ENCODE peak calls at places on chromosomes 3 and 15, in five cellular contexts. O is lower leg skin, T is bronchial epithelial cell, I is mesothelial cell of epicardium, P is body of pancreas. B is an unnamed sample.

GRCh38 chr15:83571820-83572707 is 81.9 kb upstream of the ADAMTSL3 start:
- DNase-seq in O (no peak), T (peak), I (no peak), P (no peak), B (no peak)

GRCh38 chr15:42184736-42185135 is 23.4 kb downstream of the VPS39 start:
- DNase-seq in O (no peak), T (no peak), I (no peak), P (no peak), B (no peak)

GRCh38 chr3:57094011-57094535 is 33.6 kb downstream of the SPATA12 start:
- DNase-seq in O (no peak), T (no peak), I (no peak), P (no peak), B (no peak)

GRCh38 chr3:160474416-160474838 is 24.8 kb upstream of the TRIM59 start:
- DNase-seq in O (no peak), T (no peak), I (no peak), P (no peak), B (no peak)

GRCh38 chr3:177211503-177212277 is 14.4 kb upstream of the TBL1XR1 start:
- DNase-seq in O (no peak), T (peak), I (no peak), P (peak), B (no peak)

GRCh38 chr3:133441867-133442270 is 42.0 kb downstream of the BFSP2 start:
- DNase-seq in O (no peak), T (no peak), I (no peak), P (no peak), B (no peak)

GRCh38 chr15:58472821-58473581 is 41.2 kb downstream of the LIPC start:
- DNase-seq in O (no peak), T (peak), I (no peak), P (no peak), B (no peak)

GRCh38 chr3:41328916-41329315 is 129.6 kb downstream of the CTNNB1 start:
- DNase-seq in O (no peak), T (no peak), I (no peak), P (no peak), B (no peak)

GRCh38 chr15:59292393-59292792 is 80.3 kb downstream of the MYO1E start:
- DNase-seq in O (no peak), T (no peak), I (no peak), P (peak), B (no peak)

GRCh38 chr15:97648728-97649127 is 311.8 kb upstream of the ARRDC4 start:
- DNase-seq in O (no peak), T (no peak), I (no peak), P (no peak), B (no peak)

GRCh38 chr3:182909318-182910040 is 70.9 kb downstream of the DCUN1D1 start:
- DNase-seq in O (no peak), T (peak), I (no peak), P (no peak), B (no peak)

GRCh38 chr3:139934557-139935070 is 371 bp upstream of the CLSTN2 start:
- DNase-seq in O (no peak), T (peak), I (no peak), P (peak), B (no peak)

GRCh38 chr3:107124885-107125284 is 252.4 kb upstream of the CCDC54 start:
- DNase-seq in O (no peak), T (peak), I (no peak), P (no peak), B (no peak)

GRCh38 chr15:70195808-70196304 is 98.1 kb upstream of the TLE3 start:
- DNase-seq in O (peak), T (peak), I (no peak), P (peak), B (no peak)

GRCh38 chr3:104316118-104316517 is 1050.6 kb upstream of the ALCAM start:
- DNase-seq in O (no peak), T (peak), I (no peak), P (no peak), B (no peak)

GRCh38 chr15:75731248-75732100 is 18.8 kb upstream of the CSPG4 start:
- DNase-seq in O (no peak), T (no peak), I (no peak), P (no peak), B (no peak)

GRCh38 chr3:63230146-63230545 is 48.0 kb upstream of the SYNPR start:
- DNase-seq in O (no peak), T (no peak), I (no peak), P (no peak), B (no peak)

GRCh38 chr3:20975221-20975620 is 775.8 kb downstream of the ZNF385D start:
- DNase-seq in O (no peak), T (no peak), I (no peak), P (no peak), B (no peak)

GRCh38 chr3:45597166-45597565 is 2.6 kb downstream of the LIMD1 start:
- DNase-seq in O (no peak), T (no peak), I (no peak), P (peak), B (no peak)

GRCh38 chr3:49469037-49469875 is 811 bp upstream of the DAG1 start:
- DNase-seq in O (peak), T (peak), I (peak), P (peak), B (no peak)

GRCh38 chr15:90231028-90232017 is 2.4 kb downstream of the CIB1 start:
- DNase-seq in O (no peak), T (peak), I (no peak), P (peak), B (peak)

GRCh38 chr3:85567074-85567676 is 608.4 kb downstream of the CADM2 start:
- DNase-seq in O (no peak), T (peak), I (no peak), P (peak), B (no peak)

GRCh38 chr15:88954431-88955277 is 41.5 kb upstream of the MFGE8 start:
- DNase-seq in O (no peak), T (no peak), I (no peak), P (no peak), B (no peak)

GRCh38 chr3:94423566-94423965 is 360.7 kb downstream of the NSUN3 start:
- DNase-seq in O (no peak), T (no peak), I (no peak), P (no peak), B (no peak)

GRCh38 chr3:120492103-120492502 is 41.3 kb upstream of the FSTL1 start:
- DNase-seq in O (no peak), T (no peak), I (no peak), P (no peak), B (no peak)

GRCh38 chr15:55993804-55994539 is 560 bp upstream of the NEDD4 start:
- DNase-seq in O (no peak), T (peak), I (no peak), P (no peak), B (no peak)
- TF ChIP-seq CTCF in O (no peak), T (peak), I (no peak), P (no peak), B (no peak)

DNA sequence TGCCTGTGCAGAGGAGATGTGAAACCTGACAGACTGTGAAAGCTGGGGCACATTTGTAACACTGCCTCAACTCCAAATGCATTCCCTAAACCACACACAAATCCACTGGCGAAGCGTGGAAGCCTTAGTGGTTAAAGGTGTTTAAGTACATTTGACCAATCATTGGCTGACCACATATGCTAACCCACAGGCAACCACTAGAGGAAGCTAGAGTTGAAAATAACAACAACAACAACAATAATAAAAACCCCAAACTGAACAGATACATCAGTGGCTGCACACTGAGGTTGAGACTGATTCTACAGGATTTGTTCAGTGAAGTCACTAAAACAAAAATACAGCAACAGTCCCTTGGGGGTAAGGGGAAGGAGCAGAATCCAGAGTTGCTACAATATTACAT is 129.7 kb downstream of the TJP1 start:
- DNase-seq in O (no peak), T (no peak), I (no peak), P (no peak), B (no peak)
- TF ChIP-seq CTCF in O (no peak), T (peak), I (no peak), P (no peak), B (no peak)

DNA sequence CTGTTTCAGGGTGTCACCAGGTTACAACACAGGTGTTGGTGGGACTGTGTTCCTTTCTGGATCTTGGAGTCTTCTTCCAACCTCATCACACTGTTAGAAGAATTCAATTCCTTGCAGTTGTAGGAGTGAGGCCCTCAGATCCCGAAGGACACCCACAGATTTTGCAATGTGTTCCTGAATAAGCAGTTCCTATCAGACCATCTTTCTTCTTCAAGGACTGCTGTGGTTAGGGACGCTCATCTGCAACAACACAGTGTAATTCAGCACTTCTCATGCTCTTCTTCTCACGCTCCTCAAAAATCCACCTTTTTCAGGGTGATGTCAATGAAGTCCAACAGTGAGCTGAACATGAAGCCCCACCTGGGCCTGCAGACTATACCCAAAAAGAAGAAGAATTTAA is 18.8 kb downstream of the TM2D3 start:
- DNase-seq in O (no peak), T (no peak), I (no peak), P (no peak), B (no peak)
- TF ChIP-seq CTCF in O (no peak), T (no peak), I (no peak), P (no peak), B (no peak)

DNA sequence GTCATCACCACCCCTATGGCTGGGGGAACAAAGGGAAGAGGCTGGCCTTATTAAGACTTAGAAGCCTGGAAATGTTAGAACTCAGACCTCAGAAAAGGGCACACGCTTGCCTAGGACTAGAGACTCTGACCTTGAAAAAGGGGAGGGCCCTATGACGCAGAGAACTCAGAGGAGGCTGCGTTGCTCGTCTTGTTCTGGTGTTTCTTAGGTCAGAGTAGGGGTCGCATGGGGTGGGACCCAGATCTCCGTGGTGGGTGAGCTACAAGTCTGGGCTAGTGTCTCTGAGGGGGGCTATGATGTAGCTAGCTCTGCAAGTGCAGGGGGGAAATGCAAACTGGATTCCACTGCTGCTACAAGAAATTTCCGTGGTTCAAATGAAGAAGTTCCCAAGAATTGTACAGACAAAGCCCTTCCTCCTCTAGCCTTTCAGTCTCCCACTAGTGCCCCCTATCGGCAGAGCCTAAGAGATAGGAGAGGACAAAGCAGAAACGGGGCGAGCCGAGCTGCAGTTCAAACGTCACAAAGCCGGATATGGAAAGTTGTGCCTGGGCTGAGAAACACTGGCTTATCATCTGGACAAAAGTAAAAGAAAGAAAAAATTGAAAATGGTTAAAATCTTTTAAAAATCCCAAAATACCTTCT is 392.9 kb upstream of the ROBO2 start:
- DNase-seq in O (no peak), T (no peak), I (no peak), P (no peak), B (no peak)
- TF ChIP-seq CTCF in O (no peak), T (no peak), I (no peak), P (no peak), B (no peak)

GRCh38 chr15:78192826-78193594 is 41.4 kb downstream of the ACSBG1 start:
- DNase-seq in O (no peak), T (no peak), I (no peak), P (no peak), B (no peak)
- TF ChIP-seq CTCF in O (no peak), T (no peak), I (no peak), P (no peak), B (no peak)

GRCh38 chr3:54905230-54905888 is 22.5 kb downstream of the LRTM1 start:
- DNase-seq in O (no peak), T (no peak), I (no peak), P (no peak), B (no peak)
- TF ChIP-seq CTCF in O (no peak), T (no peak), I (no peak), P (no peak), B (no peak)

B was measured in activated B cell treated with CpG ODN at 0.5 μM for 24 hours.